ENCODE peak calls at places on chromosomes 7 and 10, in nine cellular contexts. One of them, this sample, is unnamed.

GRCh38 chr7:121500659-121501058 is 104.6 kb upstream of the FAM3C start:
- DNase-seq in tibial artery: no peak
- DNase-seq in GM23338: no peak
- DNase-seq in body of pancreas: no peak
- DNase-seq in WERI-Rb-1: no peak
- DNase-seq in H1: no peak
- DNase-seq in heart left ventricle: no peak
- DNase-seq in ascending aorta: no peak
- DNase-seq in brain microvascular endothelial cell: no peak
- DNase-seq in this sample: no peak

GRCh38 chr7:109772161-109772560 is 1202.5 kb downstream of the DNAJB9 start:
- DNase-seq in tibial artery: no peak
- DNase-seq in GM23338: no peak
- DNase-seq in body of pancreas: no peak
- DNase-seq in WERI-Rb-1: no peak
- DNase-seq in H1: no peak
- DNase-seq in heart left ventricle: no peak
- DNase-seq in ascending aorta: no peak
- DNase-seq in brain microvascular endothelial cell: no peak
- DNase-seq in this sample: no peak

GRCh38 chr7:100127866-100128601 is 1.3 kb downstream of the MBLAC1 start:
- DNase-seq in tibial artery: no peak
- DNase-seq in GM23338: peak; percentile 58
- DNase-seq in body of pancreas: no peak
- DNase-seq in WERI-Rb-1: peak; percentile 32
- DNase-seq in H1: no peak
- DNase-seq in heart left ventricle: no peak
- DNase-seq in ascending aorta: no peak
- DNase-seq in brain microvascular endothelial cell: no peak
- DNase-seq in this sample: no peak

GRCh38 chr10:67609996-67610793 is 85.8 kb downstream of the CTNNA3 start:
- DNase-seq in tibial artery: no peak
- DNase-seq in GM23338: peak; percentile 57
- DNase-seq in body of pancreas: no peak
- DNase-seq in WERI-Rb-1: no peak
- DNase-seq in H1: no peak
- DNase-seq in heart left ventricle: no peak
- DNase-seq in ascending aorta: no peak
- DNase-seq in brain microvascular endothelial cell: no peak
- DNase-seq in this sample: no peak

GRCh38 chr10:125880719-125881118 is 373 bp downstream of the DHX32 start:
- DNase-seq in tibial artery: no peak
- DNase-seq in GM23338: peak; percentile 8
- DNase-seq in body of pancreas: no peak
- DNase-seq in WERI-Rb-1: no peak
- DNase-seq in H1: no peak
- DNase-seq in heart left ventricle: no peak
- DNase-seq in ascending aorta: no peak
- DNase-seq in brain microvascular endothelial cell: no peak
- DNase-seq in this sample: no peak

GRCh38 chr7:70193514-70193913 is 595.2 kb downstream of the AUTS2 start:
- DNase-seq in tibial artery: no peak
- DNase-seq in GM23338: no peak
- DNase-seq in body of pancreas: no peak
- DNase-seq in WERI-Rb-1: peak; percentile 12
- DNase-seq in H1: no peak
- DNase-seq in heart left ventricle: no peak
- DNase-seq in ascending aorta: no peak
- DNase-seq in brain microvascular endothelial cell: no peak
- DNase-seq in this sample: no peak

GRCh38 chr7:52940511-52940910 is 94.9 kb upstream of the POM121L12 start:
- DNase-seq in tibial artery: no peak
- DNase-seq in GM23338: no peak
- DNase-seq in body of pancreas: no peak
- DNase-seq in WERI-Rb-1: no peak
- DNase-seq in H1: no peak
- DNase-seq in heart left ventricle: no peak
- DNase-seq in ascending aorta: no peak
- DNase-seq in brain microvascular endothelial cell: no peak
- DNase-seq in this sample: no peak

GRCh38 chr10:47330804-47331203 is 8.6 kb downstream of the GDF2 start:
- DNase-seq in tibial artery: no peak
- DNase-seq in GM23338: no peak
- DNase-seq in body of pancreas: peak; percentile 57
- DNase-seq in WERI-Rb-1: no peak
- DNase-seq in H1: no peak
- DNase-seq in heart left ventricle: no peak
- DNase-seq in ascending aorta: no peak
- DNase-seq in brain microvascular endothelial cell: no peak
- DNase-seq in this sample: no peak

GRCh38 chr10:117950408-117950807 is 96.3 kb downstream of the RAB11FIP2 start:
- DNase-seq in tibial artery: no peak
- DNase-seq in GM23338: no peak
- DNase-seq in body of pancreas: no peak
- DNase-seq in WERI-Rb-1: no peak
- DNase-seq in H1: no peak
- DNase-seq in heart left ventricle: no peak
- DNase-seq in ascending aorta: no peak
- DNase-seq in brain microvascular endothelial cell: no peak
- DNase-seq in this sample: no peak

GRCh38 chr10:86585037-86585725 is 63.6 kb upstream of the WAPL start:
- DNase-seq in tibial artery: peak; percentile 42
- DNase-seq in GM23338: peak; percentile 88
- DNase-seq in body of pancreas: peak; percentile 65
- DNase-seq in WERI-Rb-1: peak; percentile 77
- DNase-seq in H1: peak; percentile 67
- DNase-seq in heart left ventricle: peak; percentile 68
- DNase-seq in ascending aorta: no peak
- DNase-seq in brain microvascular endothelial cell: peak; percentile 19
- DNase-seq in this sample: peak; percentile 79

GRCh38 chr7:50653997-50654425 is 88.8 kb upstream of the DDC start:
- DNase-seq in tibial artery: peak; percentile 90
- DNase-seq in GM23338: no peak
- DNase-seq in body of pancreas: peak; percentile 69
- DNase-seq in WERI-Rb-1: no peak
- DNase-seq in H1: no peak
- DNase-seq in heart left ventricle: peak; percentile 79
- DNase-seq in ascending aorta: no peak
- DNase-seq in brain microvascular endothelial cell: peak; percentile 60
- DNase-seq in this sample: no peak

GRCh38 chr7:6705959-6706665 is 635 bp downstream of the ZNF12 start:
- DNase-seq in tibial artery: no peak
- DNase-seq in GM23338: peak; percentile 35
- DNase-seq in body of pancreas: peak; percentile 38
- DNase-seq in WERI-Rb-1: peak; percentile 27
- DNase-seq in H1: no peak
- DNase-seq in heart left ventricle: peak; percentile 43
- DNase-seq in ascending aorta: no peak
- DNase-seq in brain microvascular endothelial cell: peak; percentile 21
- DNase-seq in this sample: peak; percentile 17

GRCh38 chr7:91407942-91408341 is 143.7 kb downstream of the FZD1 start:
- DNase-seq in tibial artery: no peak
- DNase-seq in GM23338: no peak
- DNase-seq in body of pancreas: no peak
- DNase-seq in WERI-Rb-1: no peak
- DNase-seq in H1: no peak
- DNase-seq in heart left ventricle: no peak
- DNase-seq in ascending aorta: no peak
- DNase-seq in brain microvascular endothelial cell: no peak
- DNase-seq in this sample: no peak

GRCh38 chr7:48089415-48089975 is 430 bp downstream of the UPP1 start:
- DNase-seq in tibial artery: peak; percentile 55
- DNase-seq in GM23338: peak; percentile 91
- DNase-seq in body of pancreas: peak; percentile 66
- DNase-seq in WERI-Rb-1: no peak
- DNase-seq in H1: no peak
- DNase-seq in heart left ventricle: peak; percentile 57
- DNase-seq in ascending aorta: no peak
- DNase-seq in brain microvascular endothelial cell: no peak
- DNase-seq in this sample: peak; percentile 78

GRCh38 chr7:99032928-99033327 is 111.0 kb downstream of the SMURF1 start:
- DNase-seq in tibial artery: no peak
- DNase-seq in GM23338: no peak
- DNase-seq in body of pancreas: no peak
- DNase-seq in WERI-Rb-1: no peak
- DNase-seq in H1: no peak
- DNase-seq in heart left ventricle: no peak
- DNase-seq in ascending aorta: no peak
- DNase-seq in brain microvascular endothelial cell: no peak
- DNase-seq in this sample: no peak

GRCh38 chr10:26485150-26485941 is 47.2 kb downstream of the APBB1IP start:
- DNase-seq in tibial artery: no peak
- DNase-seq in GM23338: no peak
- DNase-seq in body of pancreas: peak; percentile 28
- DNase-seq in WERI-Rb-1: no peak
- DNase-seq in H1: no peak
- DNase-seq in heart left ventricle: no peak
- DNase-seq in ascending aorta: no peak
- DNase-seq in brain microvascular endothelial cell: peak; percentile 25
- DNase-seq in this sample: no peak

GRCh38 chr7:30750574-30751256 is 1.2 kb upstream of the INMT start:
- DNase-seq in tibial artery: peak; percentile 75
- DNase-seq in GM23338: no peak
- DNase-seq in body of pancreas: peak; percentile 56
- DNase-seq in WERI-Rb-1: no peak
- DNase-seq in H1: no peak
- DNase-seq in heart left ventricle: peak; percentile 89
- DNase-seq in ascending aorta: no peak
- DNase-seq in brain microvascular endothelial cell: peak; percentile 64
- DNase-seq in this sample: no peak

GRCh38 chr7:137875746-137876145 is 29.0 kb upstream of the DGKI start:
- DNase-seq in tibial artery: no peak
- DNase-seq in GM23338: no peak
- DNase-seq in body of pancreas: no peak
- DNase-seq in WERI-Rb-1: no peak
- DNase-seq in H1: no peak
- DNase-seq in heart left ventricle: no peak
- DNase-seq in ascending aorta: no peak
- DNase-seq in brain microvascular endothelial cell: no peak
- DNase-seq in this sample: no peak

GRCh38 chr7:127938588-127938987 is 92.6 kb downstream of the LRRC4 start:
- DNase-seq in tibial artery: no peak
- DNase-seq in GM23338: no peak
- DNase-seq in body of pancreas: no peak
- DNase-seq in WERI-Rb-1: no peak
- DNase-seq in H1: no peak
- DNase-seq in heart left ventricle: no peak
- DNase-seq in ascending aorta: no peak
- DNase-seq in brain microvascular endothelial cell: peak; percentile 85
- DNase-seq in this sample: no peak
- H3K4me3 ChIP-seq in tibial artery: no peak overlapping the region
- H3K4me3 ChIP-seq in GM23338: no peak overlapping the region
- H3K4me3 ChIP-seq in body of pancreas: no peak overlapping the region
- H3K4me3 ChIP-seq in WERI-Rb-1: no peak overlapping the region
- H3K4me3 ChIP-seq in H1: no peak overlapping the region
- H3K4me3 ChIP-seq in heart left ventricle: no peak overlapping the region
- H3K4me3 ChIP-seq in ascending aorta: no peak overlapping the region
- H3K4me3 ChIP-seq in brain microvascular endothelial cell: no peak overlapping the region
- H3K4me3 ChIP-seq in this sample: no peak overlapping the region

DNA sequence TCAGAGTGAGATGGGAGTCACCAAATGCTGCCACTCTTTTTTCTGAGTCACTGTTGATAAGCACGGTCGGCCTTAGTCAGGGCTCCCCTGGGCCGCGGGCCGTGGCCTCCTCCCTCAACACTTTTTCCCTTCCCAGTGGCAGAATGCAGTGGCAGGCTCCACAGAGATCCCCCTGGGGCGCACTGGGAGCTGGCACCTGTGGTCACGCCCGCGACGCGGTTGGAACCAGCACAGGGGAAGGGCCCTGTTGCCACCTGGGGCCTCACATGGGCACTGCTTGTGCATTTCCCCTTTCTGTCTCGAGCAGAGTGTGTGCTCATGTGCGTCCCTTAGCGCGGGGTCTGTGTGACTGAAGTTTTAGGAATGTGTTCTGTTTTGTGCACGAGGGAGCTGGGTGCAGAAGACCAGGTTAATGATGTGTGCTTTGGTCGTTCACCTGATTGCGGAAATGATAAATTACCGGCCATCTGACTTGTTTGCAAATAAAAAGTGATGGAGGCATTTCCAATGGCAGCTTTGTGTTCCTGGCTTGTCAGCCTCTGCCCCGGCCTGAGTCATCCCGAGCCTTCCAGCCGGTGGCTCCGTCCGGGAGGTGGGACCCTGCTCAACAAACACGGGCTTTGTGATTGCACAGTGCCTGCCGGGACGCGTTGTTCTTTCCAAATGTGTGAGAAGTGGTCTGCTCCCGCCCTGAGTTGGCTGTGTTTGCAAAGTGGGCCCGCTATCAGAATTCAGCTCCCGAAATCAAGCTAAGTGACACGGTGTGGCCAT is 100.6 kb downstream of the NKX6-2 start:
- DNase-seq in tibial artery: peak; percentile 16
- DNase-seq in GM23338: no peak
- DNase-seq in body of pancreas: peak; percentile 91
- DNase-seq in WERI-Rb-1: no peak
- DNase-seq in H1: no peak
- DNase-seq in heart left ventricle: peak; percentile 48
- DNase-seq in ascending aorta: no peak
- DNase-seq in brain microvascular endothelial cell: peak; percentile 73
- DNase-seq in this sample: no peak
- H3K27ac ChIP-seq in tibial artery: no peak overlapping the region
- H3K27ac ChIP-seq in GM23338: no peak overlapping the region
- H3K27ac ChIP-seq in body of pancreas: peak overlapping the region; percentile 79
- H3K27ac ChIP-seq in WERI-Rb-1: no peak overlapping the region
- H3K27ac ChIP-seq in H1: no peak overlapping the region
- H3K27ac ChIP-seq in heart left ventricle: no peak overlapping the region
- H3K27ac ChIP-seq in ascending aorta: peak overlapping the region; percentile 6
- H3K27ac ChIP-seq in brain microvascular endothelial cell: peak overlapping the region; percentile 86
- H3K27ac ChIP-seq in this sample: no peak overlapping the region

DNA sequence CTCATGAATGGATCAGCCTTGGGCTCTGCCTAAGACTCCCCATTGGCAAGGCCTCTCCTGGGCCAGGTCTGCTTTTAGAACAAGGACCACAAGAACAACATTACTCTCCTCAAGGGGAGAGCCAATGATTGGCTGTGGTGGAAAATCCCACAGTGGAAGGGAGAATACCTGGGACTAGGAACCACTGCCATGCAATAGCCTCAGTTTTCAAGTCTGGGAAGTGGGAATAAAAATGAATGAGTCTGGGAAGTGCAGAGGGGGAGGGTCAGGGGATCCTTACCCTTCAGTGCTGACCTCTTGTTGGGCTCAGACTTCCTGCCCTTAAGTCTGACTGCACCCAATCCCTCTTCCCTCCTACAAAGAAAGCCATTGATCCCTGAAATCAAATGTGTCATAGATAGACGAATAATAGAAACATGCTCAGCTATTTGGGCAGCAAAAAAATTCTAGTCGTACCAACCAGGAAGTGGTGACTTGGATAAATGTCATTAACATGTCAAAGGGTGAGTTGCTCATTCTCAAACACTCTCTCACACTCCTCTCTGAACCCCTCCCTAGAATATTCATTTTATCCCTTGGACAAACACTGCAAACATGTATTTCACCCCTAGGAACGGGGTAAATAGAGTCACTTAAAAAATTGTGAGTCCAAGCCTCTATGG is 123.6 kb downstream of the SH3PXD2A start:
- DNase-seq in tibial artery: no peak
- DNase-seq in GM23338: no peak
- DNase-seq in body of pancreas: no peak
- DNase-seq in WERI-Rb-1: no peak
- DNase-seq in H1: no peak
- DNase-seq in heart left ventricle: no peak
- DNase-seq in ascending aorta: no peak
- DNase-seq in brain microvascular endothelial cell: no peak
- DNase-seq in this sample: no peak
- H3K4me3 ChIP-seq in tibial artery: no peak overlapping the region
- H3K4me3 ChIP-seq in GM23338: no peak overlapping the region
- H3K4me3 ChIP-seq in body of pancreas: no peak overlapping the region
- H3K4me3 ChIP-seq in WERI-Rb-1: no peak overlapping the region
- H3K4me3 ChIP-seq in H1: no peak overlapping the region
- H3K4me3 ChIP-seq in heart left ventricle: no peak overlapping the region
- H3K4me3 ChIP-seq in ascending aorta: no peak overlapping the region
- H3K4me3 ChIP-seq in brain microvascular endothelial cell: no peak overlapping the region
- H3K4me3 ChIP-seq in this sample: no peak overlapping the region

GRCh38 chr7:17546206-17546998 is 247.9 kb downstream of the AHR start:
- DNase-seq in tibial artery: no peak
- DNase-seq in GM23338: no peak
- DNase-seq in body of pancreas: no peak
- DNase-seq in WERI-Rb-1: no peak
- DNase-seq in H1: no peak
- DNase-seq in heart left ventricle: no peak
- DNase-seq in ascending aorta: no peak
- DNase-seq in brain microvascular endothelial cell: peak; percentile 8
- DNase-seq in this sample: no peak
- H3K27ac ChIP-seq in tibial artery: no peak overlapping the region
- H3K27ac ChIP-seq in GM23338: no peak overlapping the region
- H3K27ac ChIP-seq in body of pancreas: no peak overlapping the region
- H3K27ac ChIP-seq in WERI-Rb-1: no peak overlapping the region
- H3K27ac ChIP-seq in H1: no peak overlapping the region
- H3K27ac ChIP-seq in heart left ventricle: no peak overlapping the region
- H3K27ac ChIP-seq in ascending aorta: no peak overlapping the region
- H3K27ac ChIP-seq in brain microvascular endothelial cell: no peak overlapping the region
- H3K27ac ChIP-seq in this sample: no peak overlapping the region